ENCODE peak calls at places on chromosomes 16 and 17, in four cellular contexts. G is HTR-8/SVneo; X is fibroblast of mammary gland; L is effector memory CD4-positive, alpha-beta T cell. R is an unnamed sample.

GRCh38 chr16:529012-529575 is 1.6 kb downstream of the CAPN15 start:
- DNase-seq in L (no peak), G (no peak), X (peak), R (no peak)

GRCh38 chr16:66720766-66721165 is 24.2 kb upstream of the CMTM4 start:
- DNase-seq in L (no peak), X (peak), G (no peak), R (no peak)

GRCh38 chr16:72821551-72821950 is 226.4 kb downstream of the ZFHX3 start:
- DNase-seq in X (no peak), L (no peak), G (no peak), R (no peak)

GRCh38 chr16:89045181-89045815 is 48.4 kb upstream of the ACSF3 start:
- DNase-seq in G (no peak), X (no peak), L (no peak), R (no peak)

GRCh38 chr17:73365203-73365933 is 53.6 kb upstream of the CDC42EP4 start:
- DNase-seq in L (no peak), X (no peak), G (no peak), R (no peak)

GRCh38 chr17:79777844-79778503 is at the start of gene CBX2:
- DNase-seq in X (peak), G (peak), L (peak), R (peak)

GRCh38 chr17:41695134-41695661 is 6.5 kb downstream of the EIF1 start:
- DNase-seq in G (no peak), L (no peak), X (no peak), R (no peak)

GRCh38 chr16:50384500-50385122 is 15.8 kb upstream of the BRD7 start:
- DNase-seq in L (no peak), G (no peak), X (no peak), R (no peak)

GRCh38 chr16:31248344-31248743 is 11.4 kb upstream of the ITGAM start:
- DNase-seq in X (no peak), L (no peak), G (no peak), R (no peak)

GRCh38 chr17:42623732-42624596 is 14.5 kb downstream of the TUBG1 start:
- DNase-seq in L (no peak), G (no peak), X (peak), R (no peak)

GRCh38 chr17:10652984-10653680 is 4.0 kb downstream of the MYH3 start:
- DNase-seq in L (no peak), X (peak), G (no peak), R (no peak)

GRCh38 chr17:48542114-48542955 is 2.6 kb downstream of the HOXB2 start:
- DNase-seq in G (no peak), L (no peak), X (peak), R (peak)

GRCh38 chr17:77645441-77646430 is 312.8 kb upstream of the TNRC6C start:
- DNase-seq in X (no peak), G (peak), L (peak), R (peak)

GRCh38 chr16:52440248-52440647 is 106.7 kb downstream of the TOX3 start:
- DNase-seq in L (no peak), X (no peak), G (no peak), R (no peak)

GRCh38 chr17:63834431-63835166 is 7.1 kb upstream of the FTSJ3 start:
- DNase-seq in G (peak), L (peak), X (peak), R (peak)

GRCh38 chr17:83053779-83054451 is 25.5 kb upstream of the METRNL start:
- DNase-seq in L (no peak), G (no peak), X (no peak), R (no peak)

GRCh38 chr17:34207572-34207971 is 47.5 kb upstream of the CCL2 start:
- DNase-seq in L (no peak), G (no peak), X (peak), R (peak)

GRCh38 chr17:77848257-77848656 is 110.2 kb upstream of the TNRC6C start:
- DNase-seq in L (no peak), G (no peak), X (no peak), R (no peak)

GRCh38 chr16:51008037-51008436 is 143.0 kb downstream of the SALL1 start:
- DNase-seq in X (no peak), L (no peak), G (no peak), R (no peak)

GRCh38 chr16:4135537-4135936 is 19.3 kb upstream of the ADCY9 start:
- DNase-seq in X (no peak), G (no peak), L (no peak), R (no peak)

GRCh38 chr17:45155483-45155882 is 6.2 kb upstream of the HEXIM2 start:
- DNase-seq in L (no peak), X (no peak), G (no peak), R (no peak)

R was measured in cardiac muscle cell.